ENCODE peak calls at places on chromosomes 11 and 22, in ten cellular contexts. N, G, U, J, H, C, V, O, L and M are unnamed samples.

GRCh38 chr11:134223066-134223465 is 701 bp downstream of the NCAPD3 start:
- DNase-seq in L (no peak), U (no peak), G (no peak), H (no peak), C (peak; percentile 14), J (no peak), O (no peak), V (no peak), N (no peak), M (no peak)

GRCh38 chr11:86978756-86979608 is 23.8 kb upstream of the FZD4 start:
- DNase-seq in N (no peak), O (no peak), J (no peak), L (no peak), U (no peak), C (peak; percentile 60), G (no peak), H (no peak), V (peak; percentile 36), M (no peak)

GRCh38 chr11:61061081-61061826 is 41.0 kb upstream of the CD5 start:
- DNase-seq in V (peak; percentile 71), N (no peak), G (no peak), O (peak; percentile 30), H (no peak), L (no peak), C (peak; percentile 67), J (peak; percentile 59), U (no peak), M (no peak)

GRCh38 chr11:113202431-113202830 is 112.0 kb upstream of the TTC12 start:
- DNase-seq in G (no peak), L (no peak), C (peak; percentile 69), N (no peak), H (no peak), U (no peak), J (no peak), O (no peak), V (no peak), M (no peak)

GRCh38 chr11:17280494-17281127 is 4.1 kb downstream of the NUCB2 start:
- DNase-seq in C (no peak), V (no peak), N (no peak), H (no peak), U (no peak), O (no peak), G (no peak), L (no peak), J (no peak), M (no peak)

GRCh38 chr11:36214484-36214883 is 74.7 kb downstream of the COMMD9 start:
- DNase-seq in C (peak; percentile 32), J (no peak), V (no peak), U (no peak), N (no peak), G (no peak), L (no peak), O (no peak), H (no peak), M (no peak)

GRCh38 chr11:130025371-130025770 is 22.7 kb upstream of the PRDM10 start:
- DNase-seq in J (no peak), C (no peak), G (no peak), O (no peak), N (no peak), L (no peak), U (no peak), H (no peak), V (no peak), M (no peak)

GRCh38 chr22:41690476-41690875 is 1.8 kb upstream of the SNU13 start:
- DNase-seq in O (no peak), C (no peak), L (no peak), H (no peak), U (no peak), N (no peak), V (no peak), G (no peak), J (no peak), M (no peak)

GRCh38 chr11:73011126-73011817 is 130.8 kb downstream of the FCHSD2 start:
- DNase-seq in N (no peak), V (no peak), C (no peak), H (no peak), U (no peak), O (no peak), G (no peak), L (no peak), J (no peak), M (no peak)

GRCh38 chr22:23095467-23096342 is 25.4 kb downstream of the GNAZ start:
- DNase-seq in G (no peak), J (no peak), L (no peak), U (no peak), H (no peak), N (no peak), O (no peak), C (no peak), V (no peak), M (no peak)

GRCh38 chr22:40792451-40792850 is 26.7 kb downstream of the SLC25A17 start:
- DNase-seq in C (no peak), G (no peak), J (no peak), V (no peak), N (no peak), U (no peak), O (no peak), L (no peak), H (no peak), M (no peak)

GRCh38 chr22:44217346-44217745 is 36.6 kb downstream of the PARVG start:
- DNase-seq in J (no peak), L (no peak), G (no peak), N (no peak), C (no peak), H (no peak), U (no peak), V (peak; percentile 1), O (no peak), M (no peak)

GRCh38 chr11:31887180-31887579 is 76.1 kb upstream of the PAX6 start:
- DNase-seq in C (peak; percentile 20), V (no peak), H (peak; percentile 82), L (no peak), J (no peak), N (no peak), O (no peak), G (no peak), U (no peak), M (no peak)
- TF ChIP-seq CTCF in C (no peak), V (no peak), H (peak; percentile 52), L (peak; percentile 15), J (no peak), N (no peak), O (no peak), G (no peak), U (no peak), M (peak; percentile 24)

DNA sequence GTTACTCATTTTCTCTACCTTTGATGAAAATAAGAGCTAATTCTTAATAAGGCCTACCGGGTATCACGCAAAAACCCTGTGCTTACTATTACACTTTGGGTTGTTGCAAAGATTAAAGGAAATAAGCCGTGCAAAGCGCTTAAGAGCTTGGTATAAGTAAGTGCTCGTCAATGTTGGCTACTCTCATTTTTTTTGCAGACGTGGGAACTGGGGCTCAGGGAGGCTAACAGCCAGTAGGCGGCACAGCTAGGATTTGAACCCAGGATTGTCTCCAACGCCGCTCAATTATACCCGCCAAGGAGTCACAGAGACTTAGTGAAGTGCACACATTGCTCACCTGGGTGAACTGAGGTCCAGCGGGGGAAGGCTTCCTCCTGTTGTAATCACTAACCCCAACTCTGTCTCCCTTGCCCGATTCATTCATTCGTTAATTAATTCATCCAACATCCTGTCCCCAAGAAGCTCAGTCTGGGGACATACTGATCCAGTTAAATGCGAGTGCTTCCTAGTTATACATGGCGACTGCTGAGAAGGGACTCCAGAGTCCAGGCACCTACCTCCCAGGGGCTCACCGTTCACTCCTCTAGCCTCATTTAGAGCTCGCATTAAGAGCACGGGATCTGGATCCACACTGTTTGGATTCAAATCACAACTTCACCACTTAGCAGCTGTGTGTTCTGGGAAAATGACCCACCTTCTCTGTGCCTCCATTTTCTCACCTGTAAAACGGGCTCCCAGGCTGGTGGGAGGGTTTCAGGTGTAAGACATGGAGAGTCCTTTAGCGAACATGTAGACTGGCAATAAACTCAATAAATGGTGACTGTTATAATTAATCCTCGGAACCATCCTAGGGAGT is 869 bp upstream of the MTFP1 start:
- DNase-seq in V (no peak), L (no peak), U (no peak), C (peak; percentile 67), N (peak; percentile 22), J (no peak), O (no peak), G (no peak), H (no peak), M (no peak)
- TF ChIP-seq CTCF in V (no peak), L (no peak), U (no peak), C (peak; percentile 10), N (no peak), J (no peak), O (no peak), G (no peak), H (no peak), M (no peak)

GRCh38 chr11:117457835-117458234 is 130.2 kb downstream of the CEP164 start:
- DNase-seq in H (no peak), V (no peak), L (no peak), G (no peak), N (no peak), U (no peak), C (no peak), O (no peak), J (peak; percentile 34), M (no peak)
- TF ChIP-seq CTCF in H (no peak), V (no peak), L (no peak), G (no peak), N (no peak), U (no peak), C (no peak), O (no peak), J (no peak), M (peak; percentile 19)

DNA sequence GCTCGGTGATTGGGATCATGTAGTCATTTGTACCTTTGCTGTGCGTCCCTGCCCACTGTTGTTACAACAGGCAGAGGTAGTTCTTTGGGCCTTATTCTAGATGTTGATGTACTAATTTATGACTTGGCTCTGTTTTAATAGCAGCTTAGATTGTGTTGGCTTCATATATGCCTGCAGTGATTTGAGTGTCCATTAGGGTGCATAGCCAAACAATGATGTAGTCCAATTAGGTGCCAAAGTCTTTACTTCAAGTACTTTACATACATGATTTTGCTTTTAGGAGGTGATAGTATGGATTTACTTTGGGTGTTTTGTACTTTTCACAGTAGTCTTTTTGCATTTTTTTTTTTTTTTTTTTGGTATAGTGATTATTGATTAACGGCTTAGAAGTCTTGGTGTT is 46.4 kb downstream of the PPP6R3 start:
- DNase-seq in U (no peak), H (no peak), O (no peak), C (peak; percentile 5), V (no peak), G (no peak), L (no peak), J (no peak), N (no peak), M (no peak)
- TF ChIP-seq CTCF in U (no peak), H (no peak), O (no peak), C (no peak), V (no peak), G (no peak), L (no peak), J (no peak), N (no peak), M (no peak)